ENCODE peak calls at places on chromosomes 12 and 14, in five cellular contexts. X is mesenchymal stem cell, U is psoas muscle, T is NT2/D1, B is upper lobe of right lung. S is an unnamed sample. For H3K36me3 and H3K27me3, the result is how much of the 10 kb centered on the place peaks cover.

GRCh38 chr14:49769171-49769570 is 1.2 kb downstream of the KLHDC2 start:
- DNase-seq in T (no peak), U (no peak), B (no peak), X (no peak), S (peak)

GRCh38 chr12:16225692-16226091 is 51.8 kb downstream of the SLC15A5 start:
- DNase-seq in U (no peak), B (no peak), T (no peak), X (no peak), S (no peak)

GRCh38 chr14:83007641-83008237 is 1474.1 kb upstream of the SEL1L start:
- DNase-seq in X (no peak), B (no peak), U (no peak), T (no peak), S (no peak)

GRCh38 chr12:96183734-96184370 is 10.3 kb upstream of the ELK3 start:
- DNase-seq in B (no peak), X (no peak), T (no peak), U (no peak), S (no peak)

GRCh38 chr12:45612044-45612794 is 117.3 kb upstream of the ARID2 start:
- DNase-seq in X (peak), U (no peak), T (no peak), B (no peak), S (peak)

GRCh38 chr12:24909667-24910066 is 39.2 kb downstream of the BCAT1 start:
- DNase-seq in X (peak), U (no peak), T (no peak), B (no peak), S (peak)

GRCh38 chr12:68406134-68406576 is 74.0 kb upstream of the MDM1 start:
- DNase-seq in T (no peak), X (peak), B (peak), U (peak), S (peak)

GRCh38 chr14:89351364-89351957 is 65.6 kb downstream of the FOXN3 start:
- DNase-seq in B (peak), U (no peak), X (no peak), T (peak), S (no peak)

GRCh38 chr12:66733839-66734238 is 55.0 kb upstream of the GRIP1 start:
- DNase-seq in T (peak), U (no peak), B (no peak), X (no peak), S (no peak)

GRCh38 chr14:54567224-54567633 is 301 bp downstream of the SAMD4A start:
- DNase-seq in B (no peak), T (no peak), X (peak), U (no peak), S (no peak)

GRCh38 chr12:52279683-52280318 is 5.4 kb downstream of the KRT86 start:
- DNase-seq in T (no peak), U (no peak), X (peak), B (no peak), S (no peak)

GRCh38 chr14:38042356-38042755 is 165.3 kb upstream of the SSTR1 start:
- DNase-seq in U (no peak), X (peak), B (no peak), T (no peak), S (peak)

GRCh38 chr12:18899678-18900317 is 161.9 kb downstream of the CAPZA3 start:
- DNase-seq in B (no peak), U (no peak), T (no peak), X (no peak), S (no peak)

GRCh38 chr12:127809236-127809635 is 457.7 kb upstream of the TMEM132C start:
- DNase-seq in U (no peak), T (no peak), X (peak), B (no peak), S (peak)

GRCh38 chr12:53670966-53671365 is 4.9 kb downstream of the ATP5MC2 start:
- DNase-seq in T (no peak), X (no peak), B (no peak), U (no peak), S (no peak)
- H3K36me3 ChIP-seq in T (half or more), X (under half), B (half or more), U (under half), S (under half)

DNA sequence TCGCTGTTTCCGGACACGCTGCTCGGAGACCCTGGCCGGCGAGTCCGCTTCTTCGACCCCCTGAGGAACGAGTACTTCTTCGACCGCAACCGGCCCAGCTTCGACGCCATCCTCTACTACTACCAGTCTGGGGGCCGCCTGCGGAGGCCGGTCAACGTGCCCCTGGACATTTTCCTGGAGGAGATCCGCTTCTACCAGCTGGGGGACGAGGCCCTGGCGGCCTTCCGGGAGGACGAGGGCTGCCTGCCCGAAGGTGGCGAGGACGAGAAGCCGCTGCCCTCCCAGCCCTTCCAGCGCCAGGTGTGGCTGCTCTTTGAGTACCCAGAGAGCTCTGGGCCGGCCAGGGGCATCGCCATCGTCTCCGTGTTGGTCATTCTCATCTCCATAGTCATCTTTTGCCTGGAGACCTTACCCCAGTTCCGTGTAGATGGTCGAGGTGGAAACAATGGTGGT is 90.0 kb downstream of the GALNT8 start:
- DNase-seq in X (no peak), U (no peak), T (no peak), B (no peak), S (no peak)
- H3K27me3 ChIP-seq in X (half or more), U (under half), T (under half), B (under half), S (under half)

GRCh38 chr12:105167346-105167745 is 59.8 kb downstream of the WASHC4 start:
- DNase-seq in U (no peak), X (no peak), B (no peak), T (no peak), S (peak)

GRCh38 chr12:105170139-105170538 is 62.6 kb downstream of the WASHC4 start:
- DNase-seq in B (no peak), U (no peak), X (no peak), T (no peak), S (no peak)

GRCh38 chr12:105175397-105175990 is 60.5 kb downstream of the APPL2 start:
- DNase-seq in B (no peak), X (no peak), U (no peak), T (no peak), S (no peak)

GRCh38 chr12:105168006-105168405 is 60.5 kb downstream of the WASHC4 start:
- DNase-seq in B (no peak), X (no peak), T (no peak), U (no peak), S (no peak)

GRCh38 chr12:105172037-105172436 is 63.9 kb downstream of the APPL2 start:
- DNase-seq in U (no peak), B (no peak), T (no peak), X (no peak), S (no peak)
- H3K36me3 ChIP-seq in U (under half), B (half or more), T (under half), X (under half), S (under half)

DNA sequence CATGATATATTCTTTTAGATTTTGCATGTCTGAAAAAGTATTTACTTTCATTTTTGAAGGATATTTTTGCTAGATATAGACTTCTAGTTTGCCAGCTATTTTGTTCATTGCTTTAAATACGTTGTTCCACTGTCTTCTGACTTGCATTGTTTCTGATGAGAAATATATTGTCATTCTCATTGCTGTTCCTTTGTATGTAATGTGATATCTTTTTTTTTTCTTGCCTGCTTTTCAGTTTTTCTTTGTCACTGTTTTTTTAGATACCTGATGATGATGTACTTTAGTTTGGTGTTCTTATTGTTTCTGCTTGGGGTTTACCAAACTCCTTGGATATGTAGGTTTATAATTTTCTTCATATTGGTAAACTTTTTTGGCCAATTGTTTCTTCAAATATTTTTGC is 107.9 kb downstream of the SNAPC1 start:
- DNase-seq in X (no peak), T (no peak), B (no peak), U (no peak), S (no peak)
- H3K27me3 ChIP-seq in X (under half), T (under half), B (under half), U (under half), S (under half)

DNA sequence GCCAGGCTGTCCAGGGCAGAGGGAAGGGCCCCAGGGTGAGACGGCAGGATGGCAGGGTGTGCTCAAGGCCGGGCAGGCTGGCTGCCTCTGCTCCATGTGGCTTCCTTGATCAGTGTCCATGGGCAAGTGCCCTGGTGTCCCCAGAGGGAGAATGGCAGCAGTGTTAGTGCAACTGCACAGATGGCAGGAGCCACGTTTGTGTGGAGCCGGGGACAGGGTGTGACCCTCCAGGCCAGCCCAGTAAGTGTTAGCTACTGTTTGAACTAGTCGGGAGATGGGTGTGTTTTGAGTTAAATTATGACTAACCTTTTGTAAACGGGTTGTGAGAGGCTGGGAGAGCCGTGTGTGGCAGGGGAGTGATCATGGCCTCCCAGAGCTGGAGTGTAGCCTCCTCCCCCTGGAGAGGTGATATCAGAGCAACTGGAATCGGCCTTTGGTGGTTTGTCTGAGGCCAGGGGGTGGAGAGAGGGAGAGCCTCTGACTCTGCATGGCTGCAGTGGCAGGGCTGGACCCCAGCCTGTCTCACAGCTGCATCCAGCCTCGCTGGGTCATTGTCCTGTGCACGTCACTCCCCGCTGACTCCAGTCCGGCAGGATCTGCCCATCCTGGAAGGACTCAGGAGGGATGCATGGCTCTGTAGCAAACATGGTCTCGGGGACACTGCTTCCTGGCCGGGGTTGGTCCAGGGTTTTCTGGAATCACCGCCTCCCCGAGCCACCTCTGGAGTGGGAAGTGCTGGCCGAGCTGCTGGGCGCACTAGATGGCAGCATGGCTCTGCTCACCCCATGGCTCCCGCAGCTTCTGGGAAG is 27.8 kb downstream of the AACS start:
- DNase-seq in U (peak), B (no peak), T (no peak), X (no peak), S (no peak)
- H3K36me3 ChIP-seq in U (under half), B (under half), T (half or more), X (half or more), S (under half)

DNA sequence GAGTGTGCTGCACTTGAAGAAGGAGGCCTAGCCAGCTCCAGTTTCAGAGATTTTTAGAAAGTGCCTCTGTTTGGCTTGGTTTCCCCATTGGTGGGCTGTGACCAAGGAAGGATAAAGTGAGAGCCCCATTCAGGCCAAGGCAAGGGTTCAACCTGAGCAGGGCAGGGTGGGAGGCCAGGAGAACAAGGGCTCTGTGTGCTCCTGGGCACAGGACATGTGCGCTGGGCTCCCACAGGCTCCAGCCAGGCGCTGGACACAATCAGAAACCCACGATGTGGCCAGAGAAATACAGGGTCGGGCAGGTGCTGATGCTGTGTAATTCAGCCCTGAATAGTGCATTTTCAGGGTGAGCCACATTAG is 23.1 kb downstream of the WSCD2 start:
- DNase-seq in B (no peak), U (no peak), T (no peak), X (no peak), S (no peak)
- H3K27me3 ChIP-seq in B (under half), U (under half), T (under half), X (under half), S (under half)